ENCODE peak calls at places on chromosomes 4 and X, in ten cellular contexts. B, O, H, N, D, L, X, F, J and T are unnamed samples.
A peak's percentile ranks its signal among the peaks of the same experiment; 100 is the strongest.

GRCh38 chr4:119647558-119647957 is 19.0 kb upstream of the PDE5A start:
- DNase-seq in D (no peak), F (no peak), O (no peak), H (no peak), X (no peak), J (no peak), B (peak; percentile 14), L (no peak), N (peak; percentile 47), T (peak; percentile 48)

GRCh38 chr4:158621729-158622128 is 50.0 kb downstream of the C4orf46 start:
- DNase-seq in B (no peak), D (no peak), N (peak; percentile 58), X (no peak), H (no peak), O (no peak), J (no peak), F (no peak), L (no peak), T (no peak)

GRCh38 chr4:167774646-167775045 is 317.7 kb upstream of the ANXA10 start:
- DNase-seq in D (no peak), B (no peak), L (no peak), F (no peak), O (no peak), N (peak; percentile 25), X (no peak), H (no peak), J (no peak), T (no peak)

GRCh38 chrX:2794336-2794735 is 34.4 kb upstream of the GYG2 start:
- DNase-seq in N (no peak), X (no peak), L (no peak), O (no peak), B (no peak), H (no peak), F (peak; percentile 55), J (no peak), D (no peak), T (no peak)

GRCh38 chr4:73917081-73917501 is 47.9 kb downstream of the CXCL1 start:
- DNase-seq in B (peak; percentile 97), H (no peak), D (no peak), F (no peak), J (no peak), X (no peak), N (peak; percentile 91), O (no peak), L (no peak), T (peak; percentile 89)

GRCh38 chr4:168648929-168649328 is 152.1 kb downstream of the PALLD start:
- DNase-seq in X (no peak), L (no peak), F (no peak), B (peak; percentile 75), O (no peak), J (no peak), D (no peak), H (no peak), N (peak; percentile 83), T (peak; percentile 36)

GRCh38 chr4:133147922-133148689 is 988 bp upstream of the PCDH10 start:
- DNase-seq in N (peak; percentile 50), F (peak; percentile 66), L (no peak), J (peak; percentile 67), H (no peak), X (no peak), B (peak; percentile 74), D (no peak), O (no peak), T (no peak)

GRCh38 chr4:116925900-116926457 is 159.4 kb downstream of the TRAM1L1 start:
- DNase-seq in X (no peak), O (no peak), N (peak; percentile 15), J (peak; percentile 50), D (no peak), B (no peak), F (peak; percentile 80), L (peak; percentile 13), H (peak; percentile 30), T (no peak)

GRCh38 chr4:159487284-159487747 is 384.4 kb downstream of the RAPGEF2 start:
- DNase-seq in X (no peak), N (peak; percentile 77), O (peak; percentile 47), J (no peak), D (peak; percentile 33), F (no peak), H (no peak), L (peak; percentile 60), B (peak; percentile 87), T (peak; percentile 37)

GRCh38 chr4:82031386-82031785 is 342.4 kb downstream of the HNRNPD start:
- DNase-seq in F (no peak), L (no peak), J (no peak), D (no peak), H (no peak), N (no peak), B (no peak), O (no peak), X (no peak), T (no peak)

GRCh38 chr4:70706516-70706915 is 15.2 kb upstream of the RUFY3 start:
- DNase-seq in N (no peak), F (no peak), H (no peak), L (no peak), O (no peak), D (no peak), B (no peak), J (no peak), X (no peak), T (no peak)

GRCh38 chr4:140071806-140072205 is 82.2 kb downstream of the MAML3 start:
- DNase-seq in L (no peak), O (no peak), X (no peak), J (no peak), N (no peak), B (peak; percentile 94), H (no peak), F (no peak), D (no peak), T (peak; percentile 98)

GRCh38 chrX:30992381-30992904 is 79.4 kb downstream of the FTHL17 start:
- DNase-seq in X (no peak), N (no peak), B (no peak), D (no peak), O (no peak), H (no peak), J (no peak), L (no peak), F (no peak), T (no peak)

DNA sequence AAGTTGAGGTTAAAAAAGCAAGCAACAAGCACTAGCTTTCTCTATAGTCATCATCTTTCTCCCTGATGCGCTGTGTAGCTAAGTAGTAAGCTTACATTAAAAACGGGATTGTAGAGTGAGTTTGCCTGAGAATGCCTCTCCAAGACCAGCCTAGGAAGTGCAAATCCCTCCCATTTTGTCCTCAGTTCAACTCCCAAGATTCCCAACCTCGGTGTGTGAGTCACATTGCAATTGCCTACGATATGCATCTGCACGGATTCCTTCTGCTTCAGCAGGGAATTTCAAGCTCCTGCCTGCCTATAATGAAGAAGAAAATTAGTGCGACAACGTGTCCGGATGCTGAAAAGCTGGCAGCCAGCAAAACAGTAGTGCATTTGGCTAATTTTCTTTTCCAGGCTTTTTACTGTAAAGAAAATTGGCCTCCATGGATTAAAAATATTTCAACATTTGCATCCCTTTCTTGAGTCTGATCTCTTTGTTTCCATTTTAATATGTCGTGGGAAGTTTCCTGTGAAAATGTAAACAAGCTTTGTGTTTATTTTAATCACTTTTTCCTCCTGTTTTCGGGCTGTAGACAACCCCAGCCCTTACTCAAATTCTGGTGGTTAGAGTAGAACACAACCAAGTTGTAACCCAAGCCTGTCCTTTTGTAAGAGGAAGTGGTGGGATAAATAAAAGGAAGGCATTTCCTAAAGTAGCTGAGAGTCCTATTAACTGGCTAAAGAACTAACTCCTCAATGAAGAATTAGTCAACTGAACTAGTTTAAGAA is 58.4 kb upstream of the TET2 start:
- DNase-seq in D (peak; percentile 26), B (peak; percentile 94), N (peak; percentile 93), O (no peak), L (peak; percentile 9), X (no peak), J (no peak), F (no peak), H (no peak), T (peak; percentile 92)
- H3K4me3 ChIP-seq in D (no peak overlapping the region), B (peak overlapping the region; percentile 10), N (no peak overlapping the region), O (no peak overlapping the region), L (no peak overlapping the region), X (no peak overlapping the region), J (no peak overlapping the region), F (no peak overlapping the region), H (no peak overlapping the region), T (peak overlapping the region; percentile 23)

DNA sequence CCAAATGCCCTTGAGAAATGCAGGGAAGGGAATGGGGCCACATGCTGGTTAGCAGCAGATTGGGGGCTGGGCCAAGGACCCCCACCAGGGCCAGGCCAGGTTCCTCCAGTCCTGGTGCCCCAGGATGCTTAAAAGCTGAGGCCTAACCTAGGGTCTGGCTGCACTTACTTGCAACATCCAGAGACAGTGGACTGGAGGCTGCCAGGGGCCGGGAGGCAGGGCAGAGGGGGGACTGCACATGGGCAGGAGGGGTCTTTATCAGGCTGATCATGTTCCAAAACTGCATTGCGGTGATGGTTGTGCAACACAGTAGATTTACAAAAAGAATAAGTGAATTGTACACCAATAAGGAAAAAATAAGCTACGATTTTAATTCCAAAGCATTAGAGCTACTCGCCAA is 36.8 kb upstream of the C4orf50 start:
- DNase-seq in J (peak; percentile 35), X (no peak), B (no peak), D (no peak), N (no peak), F (no peak), L (no peak), O (no peak), H (no peak), T (no peak)
- H3K4me3 ChIP-seq in J (no peak overlapping the region), X (no peak overlapping the region), B (no peak overlapping the region), D (no peak overlapping the region), N (no peak overlapping the region), F (no peak overlapping the region), L (no peak overlapping the region), O (no peak overlapping the region), H (no peak overlapping the region), T (no peak overlapping the region)

GRCh38 chr4:144410230-144410783 is 235.6 kb upstream of the HHIP start:
- DNase-seq in B (no peak), F (no peak), D (no peak), O (no peak), X (no peak), H (no peak), L (no peak), J (no peak), N (peak; percentile 71), T (no peak)
- H3K4me3 ChIP-seq in B (no peak overlapping the region), F (no peak overlapping the region), D (no peak overlapping the region), O (no peak overlapping the region), X (no peak overlapping the region), H (no peak overlapping the region), L (no peak overlapping the region), J (no peak overlapping the region), N (no peak overlapping the region), T (no peak overlapping the region)

GRCh38 chr4:99221980-99222379 is 2.9 kb upstream of the ADH6 start:
- DNase-seq in X (no peak), O (no peak), J (no peak), L (no peak), B (peak; percentile 31), D (no peak), H (no peak), F (no peak), N (no peak), T (peak; percentile 14)

GRCh38 chr4:99219479-99219878 is 433 bp upstream of the ADH6 start:
- DNase-seq in B (no peak), H (no peak), X (no peak), L (no peak), F (no peak), O (peak; percentile 8), N (no peak), D (no peak), J (no peak), T (no peak)

DNA sequence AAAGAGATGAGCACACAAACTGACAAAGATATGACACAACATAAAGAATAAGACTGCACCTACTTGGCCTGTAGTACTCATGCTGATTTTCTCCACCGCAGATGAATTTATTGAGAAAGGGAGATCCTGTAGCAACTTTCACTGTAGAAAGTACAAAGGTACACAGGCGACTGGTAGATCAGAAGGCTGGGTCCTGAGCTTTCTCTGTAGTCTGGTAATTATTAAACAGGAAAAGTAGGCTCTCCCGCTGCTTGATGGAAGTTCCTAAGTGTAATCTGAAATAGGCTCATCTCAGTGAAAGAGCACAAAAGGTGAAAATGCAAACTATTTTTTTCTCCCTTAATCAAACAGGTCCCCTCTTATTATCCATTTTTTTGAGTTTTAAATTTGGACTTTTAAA is at the start of gene ADH6:
- DNase-seq in F (no peak), L (no peak), D (peak; percentile 38), O (no peak), N (no peak), H (no peak), B (no peak), X (no peak), J (no peak), T (no peak)
- H3K4me3 ChIP-seq in F (no peak within 1 kb of the TSS), L (no peak within 1 kb of the TSS), D (peak within 1 kb of the TSS; percentile 8), O (no peak within 1 kb of the TSS), N (no peak within 1 kb of the TSS), H (no peak within 1 kb of the TSS), B (no peak within 1 kb of the TSS), X (no peak within 1 kb of the TSS), J (no peak within 1 kb of the TSS), T (no peak within 1 kb of the TSS)